ENCODE peak calls at places on chromosomes 12 and 14, in four cellular contexts. K, X, H and T are unnamed samples.

GRCh38 chr14:73463411-73463810 is 5.1 kb upstream of the NUMB start:
- DNase-seq in K (peak), X (peak), H (peak), T (no peak)

GRCh38 chr14:81176224-81176623 is 44.5 kb downstream of the GTF2A1 start:
- DNase-seq in K (peak), X (no peak), H (no peak), T (no peak)

GRCh38 chr12:11862794-11863193 is 207.9 kb upstream of the BCL2L14 start:
- DNase-seq in K (no peak), X (peak), H (peak), T (no peak)

GRCh38 chr14:71472961-71473340 is 459.3 kb upstream of the RGS6 start:
- DNase-seq in K (no peak), X (no peak), H (no peak), T (no peak)

GRCh38 chr12:87368259-87368658 is 660.9 kb downstream of the C12orf50 start:
- DNase-seq in K (no peak), X (no peak), H (no peak), T (no peak)

GRCh38 chr14:54647378-54647777 is 80.5 kb downstream of the SAMD4A start:
- DNase-seq in K (no peak), X (no peak), H (no peak), T (no peak)

GRCh38 chr14:55153951-55154350 is 24.9 kb downstream of the LGALS3 start:
- DNase-seq in K (no peak), X (no peak), H (no peak), T (no peak)

GRCh38 chr12:57124259-57124877 is 3.9 kb upstream of the LRP1 start:
- DNase-seq in K (peak), X (peak), H (peak), T (peak)

GRCh38 chr14:65465584-65465983 is 53.1 kb downstream of the FUT8 start:
- DNase-seq in K (no peak), X (no peak), H (no peak), T (no peak)

GRCh38 chr12:39839072-39839471 is 219.5 kb upstream of the ABCD2 start:
- DNase-seq in K (no peak), X (no peak), H (no peak), T (no peak)

GRCh38 chr12:124397807-124398577 is 103.1 kb downstream of the RFLNA start:
- DNase-seq in K (no peak), X (peak), H (peak), T (no peak)

GRCh38 chr12:103495158-103495782 is 498 bp downstream of the C12orf42 start:
- DNase-seq in K (peak), X (no peak), H (no peak), T (no peak)

GRCh38 chr12:124392271-124392990 is 97.5 kb downstream of the RFLNA start:
- DNase-seq in K (peak), X (peak), H (peak), T (peak)

GRCh38 chr14:73058923-73059311 is 583 bp downstream of the RBM25 start:
- DNase-seq in K (peak), X (peak), H (peak), T (no peak)

GRCh38 chr14:78170203-78170602 is at the start of gene NRXN3:
- DNase-seq in K (peak), X (no peak), H (no peak), T (peak)

GRCh38 chr14:101364503-101365328 is 196.6 kb upstream of the DIO3 start:
- DNase-seq in K (no peak), X (no peak), H (peak), T (no peak)

GRCh38 chr12:53103860-53104305 is 597 bp downstream of the SOAT2 start:
- DNase-seq in K (no peak), X (no peak), H (no peak), T (no peak)
- H3K27ac ChIP-seq in K (no peak), X (no peak), H (no peak), T (no peak)

GRCh38 chr12:101697197-101697929 is at the start of gene CHPT1:
- DNase-seq in K (peak), X (peak), H (peak), T (peak)

GRCh38 chr12:101703487-101703886 is 6.0 kb downstream of the CHPT1 start:
- DNase-seq in K (no peak), X (no peak), H (no peak), T (no peak)

GRCh38 chr12:101698782-101699347 is 1.4 kb downstream of the CHPT1 start:
- DNase-seq in K (no peak), X (peak), H (peak), T (no peak)

GRCh38 chr12:101697930-101698781 is 716 bp downstream of the CHPT1 start:
- DNase-seq in K (peak), X (peak), H (peak), T (peak)

DNA sequence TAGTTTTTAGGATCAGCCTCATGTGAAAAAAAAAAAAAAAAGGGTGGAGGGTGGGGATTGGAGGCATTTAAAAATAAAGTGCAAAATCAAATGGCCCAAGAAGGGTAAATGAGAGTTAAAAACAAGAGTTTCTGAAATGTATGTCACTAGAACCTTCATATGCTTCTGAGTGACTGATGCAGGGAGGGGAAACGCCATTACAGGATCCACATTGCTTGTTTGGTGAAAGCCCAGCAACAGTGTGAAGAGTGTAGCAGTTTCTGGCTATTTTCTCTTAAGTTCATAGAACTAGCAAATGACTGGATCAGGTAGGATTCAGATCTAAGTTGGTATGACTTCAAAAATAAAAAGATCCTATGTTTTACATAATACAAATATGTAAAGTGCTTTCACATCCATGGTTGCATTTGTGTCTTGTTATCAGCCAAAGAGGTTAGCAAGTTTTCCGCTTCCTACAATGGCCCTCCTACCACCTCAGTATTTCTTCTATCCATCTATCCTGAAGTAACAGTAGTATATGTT is 2.9 kb downstream of the CHPT1 start:
- DNase-seq in K (no peak), X (no peak), H (no peak), T (no peak)
- H3K27ac ChIP-seq in K (no peak), X (no peak), H (no peak), T (no peak)

DNA sequence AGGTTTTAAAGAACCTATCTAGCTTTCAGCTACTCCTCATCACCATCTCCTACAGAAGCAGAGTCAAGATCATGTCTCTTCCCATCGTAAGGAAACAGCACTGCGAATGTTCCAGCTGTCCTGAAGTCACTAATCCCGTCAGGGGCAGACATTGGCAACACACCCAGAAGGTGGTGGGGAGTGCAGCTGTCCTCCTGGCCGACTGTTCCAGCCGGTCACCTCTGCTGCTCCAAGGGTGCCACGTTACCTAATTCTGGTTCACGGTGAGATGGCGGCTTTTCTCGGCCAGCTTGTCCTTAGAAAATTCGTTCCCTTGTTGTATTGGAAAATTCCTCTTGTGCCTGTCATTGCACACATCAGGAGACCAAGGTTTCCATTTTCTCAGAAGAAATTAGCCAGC is 196.2 kb downstream of the ZFP36L1 start:
- DNase-seq in K (no peak), X (no peak), H (no peak), T (no peak)
- H3K27ac ChIP-seq in K (no peak), X (no peak), H (no peak), T (no peak)

DNA sequence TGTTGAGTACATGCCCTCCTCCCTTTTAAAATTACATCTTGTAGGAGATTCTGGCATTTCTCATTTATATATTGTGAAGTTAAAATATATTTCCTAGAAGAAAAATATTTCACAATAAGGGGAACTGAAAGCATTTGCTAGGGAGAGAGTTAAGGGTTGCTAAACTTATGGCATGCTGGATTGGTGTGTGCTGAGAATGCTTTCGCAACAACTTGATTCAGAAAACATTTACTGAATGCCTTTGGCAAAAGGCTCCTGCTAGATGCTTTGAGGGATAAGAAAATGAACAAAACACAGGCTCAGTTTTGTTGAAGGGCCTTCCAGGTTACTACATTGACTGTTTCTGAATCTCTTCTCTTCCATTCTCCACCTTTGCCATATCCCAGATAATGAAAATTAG is 67.5 kb downstream of the DIP2B start:
- DNase-seq in K (no peak), X (peak), H (peak), T (no peak)
- H3K27ac ChIP-seq in K (no peak), X (no peak), H (peak), T (peak)

GRCh38 chr14:69261761-69262331 is 1.9 kb downstream of the GALNT16 start:
- DNase-seq in K (no peak), X (peak), H (peak), T (no peak)
- H3K27ac ChIP-seq in K (no peak), X (no peak), H (no peak), T (no peak)

DNA sequence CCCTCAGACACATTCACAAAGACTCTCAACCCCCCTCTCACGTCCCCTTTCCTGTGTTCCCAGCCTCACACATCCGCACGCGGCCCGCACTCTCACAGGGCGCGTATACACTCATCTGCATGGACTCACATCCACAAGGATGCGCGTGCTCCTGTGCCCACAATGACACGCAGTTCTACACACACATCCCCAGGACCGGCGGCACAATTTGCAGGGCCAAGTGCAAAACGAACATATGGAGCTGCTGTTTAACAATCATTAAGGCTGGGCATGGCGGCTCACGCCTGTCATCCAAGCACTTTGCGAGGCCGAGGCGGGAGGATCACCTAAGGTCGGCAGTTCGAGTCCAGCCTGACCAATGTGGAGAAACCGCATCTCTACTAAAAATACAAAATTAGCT is 36.4 kb upstream of the EML1 start:
- DNase-seq in K (no peak), X (no peak), H (peak), T (no peak)
- H3K27ac ChIP-seq in K (no peak), X (peak), H (peak), T (no peak)